ENCODE peak calls at places on chromosome 16, in nine cellular contexts. One of them, this sample, is unnamed. For H3K36me3, the result is how much of the 10 kb centered on the place peaks cover.

GRCh38 chr16:13436641-13437423 is 483.1 kb upstream of the ERCC4 start:
- DNase-seq in A673: no peak
- DNase-seq in body of pancreas: no peak
- DNase-seq in astrocyte: peak
- DNase-seq in neural progenitor cell: no peak
- DNase-seq in GM23338: no peak
- DNase-seq in breast epithelium: no peak
- DNase-seq in IMR-90: no peak
- DNase-seq in right lobe of liver: no peak
- DNase-seq in this sample: no peak

GRCh38 chr16:278863-279366 is 1.5 kb upstream of the ARHGDIG start:
- DNase-seq in body of pancreas: peak
- DNase-seq in A673: peak
- DNase-seq in neural progenitor cell: peak
- DNase-seq in astrocyte: peak
- DNase-seq in right lobe of liver: no peak
- DNase-seq in breast epithelium: no peak
- DNase-seq in GM23338: peak
- DNase-seq in IMR-90: peak
- DNase-seq in this sample: peak

GRCh38 chr16:58196898-58197313 is 1.0 kb downstream of the CSNK2A2 start:
- DNase-seq in breast epithelium: no peak
- DNase-seq in A673: peak
- DNase-seq in IMR-90: peak
- DNase-seq in GM23338: peak
- DNase-seq in right lobe of liver: no peak
- DNase-seq in body of pancreas: no peak
- DNase-seq in neural progenitor cell: peak
- DNase-seq in astrocyte: peak
- DNase-seq in this sample: no peak

GRCh38 chr16:54080524-54081008 is 206.0 kb downstream of the IRX3 start:
- DNase-seq in A673: no peak
- DNase-seq in astrocyte: peak
- DNase-seq in IMR-90: peak
- DNase-seq in neural progenitor cell: no peak
- DNase-seq in GM23338: no peak
- DNase-seq in breast epithelium: peak
- DNase-seq in right lobe of liver: no peak
- DNase-seq in body of pancreas: peak
- DNase-seq in this sample: peak

GRCh38 chr16:50480206-50480605 is 68.0 kb upstream of the NKD1 start:
- DNase-seq in breast epithelium: no peak
- DNase-seq in right lobe of liver: no peak
- DNase-seq in neural progenitor cell: no peak
- DNase-seq in GM23338: no peak
- DNase-seq in A673: no peak
- DNase-seq in body of pancreas: no peak
- DNase-seq in IMR-90: no peak
- DNase-seq in astrocyte: no peak
- DNase-seq in this sample: no peak

GRCh38 chr16:50058091-50058771 is 7.5 kb upstream of the HEATR3 start:
- DNase-seq in neural progenitor cell: no peak
- DNase-seq in IMR-90: no peak
- DNase-seq in A673: no peak
- DNase-seq in breast epithelium: no peak
- DNase-seq in astrocyte: no peak
- DNase-seq in GM23338: no peak
- DNase-seq in body of pancreas: no peak
- DNase-seq in right lobe of liver: no peak
- DNase-seq in this sample: no peak

GRCh38 chr16:54628796-54629625 is 301.7 kb upstream of the IRX5 start:
- DNase-seq in GM23338: no peak
- DNase-seq in A673: no peak
- DNase-seq in right lobe of liver: peak
- DNase-seq in astrocyte: no peak
- DNase-seq in neural progenitor cell: no peak
- DNase-seq in breast epithelium: no peak
- DNase-seq in body of pancreas: peak
- DNase-seq in IMR-90: no peak
- DNase-seq in this sample: no peak

GRCh38 chr16:1613728-1614225 is 1.6 kb downstream of the CRAMP1 start:
- DNase-seq in A673: no peak
- DNase-seq in breast epithelium: no peak
- DNase-seq in IMR-90: no peak
- DNase-seq in neural progenitor cell: peak
- DNase-seq in right lobe of liver: no peak
- DNase-seq in astrocyte: no peak
- DNase-seq in GM23338: no peak
- DNase-seq in body of pancreas: no peak
- DNase-seq in this sample: peak

GRCh38 chr16:2751577-2752034 is 832 bp upstream of the SRRM2 start:
- DNase-seq in body of pancreas: no peak
- DNase-seq in neural progenitor cell: no peak
- DNase-seq in breast epithelium: no peak
- DNase-seq in A673: no peak
- DNase-seq in GM23338: peak
- DNase-seq in astrocyte: no peak
- DNase-seq in right lobe of liver: no peak
- DNase-seq in IMR-90: no peak
- DNase-seq in this sample: no peak

GRCh38 chr16:46857261-46857962 is 26.4 kb upstream of the C16orf87 start:
- DNase-seq in right lobe of liver: no peak
- DNase-seq in body of pancreas: peak
- DNase-seq in A673: peak
- DNase-seq in GM23338: peak
- DNase-seq in astrocyte: peak
- DNase-seq in breast epithelium: no peak
- DNase-seq in IMR-90: peak
- DNase-seq in neural progenitor cell: peak
- DNase-seq in this sample: peak

GRCh38 chr16:46743232-46743719 is 4.9 kb downstream of the MYLK3 start:
- DNase-seq in right lobe of liver: no peak
- DNase-seq in astrocyte: peak
- DNase-seq in body of pancreas: peak
- DNase-seq in neural progenitor cell: no peak
- DNase-seq in breast epithelium: no peak
- DNase-seq in A673: no peak
- DNase-seq in IMR-90: peak
- DNase-seq in GM23338: peak
- DNase-seq in this sample: peak

GRCh38 chr16:2087426-2088191 is 39.8 kb downstream of the TSC2 start:
- DNase-seq in body of pancreas: no peak
- DNase-seq in neural progenitor cell: no peak
- DNase-seq in IMR-90: no peak
- DNase-seq in astrocyte: no peak
- DNase-seq in A673: no peak
- DNase-seq in breast epithelium: no peak
- DNase-seq in GM23338: no peak
- DNase-seq in right lobe of liver: peak
- DNase-seq in this sample: no peak

GRCh38 chr16:81996664-81997529 is 14.4 kb downstream of the SDR42E1 start:
- DNase-seq in A673: peak
- DNase-seq in right lobe of liver: no peak
- DNase-seq in body of pancreas: no peak
- DNase-seq in GM23338: peak
- DNase-seq in breast epithelium: no peak
- DNase-seq in astrocyte: peak
- DNase-seq in neural progenitor cell: peak
- DNase-seq in IMR-90: peak
- DNase-seq in this sample: peak
- TF ChIP-seq CTCF in A673: peak
- TF ChIP-seq CTCF in right lobe of liver: no peak
- TF ChIP-seq CTCF in body of pancreas: no peak
- TF ChIP-seq CTCF in GM23338: peak
- TF ChIP-seq CTCF in breast epithelium: no peak
- TF ChIP-seq CTCF in astrocyte: peak
- TF ChIP-seq CTCF in neural progenitor cell: peak
- TF ChIP-seq CTCF in IMR-90: peak
- TF ChIP-seq CTCF in this sample: peak

GRCh38 chr16:15951852-15952251 is 2.4 kb downstream of the ABCC1 start:
- DNase-seq in body of pancreas: no peak
- DNase-seq in IMR-90: no peak
- DNase-seq in right lobe of liver: no peak
- DNase-seq in breast epithelium: no peak
- DNase-seq in A673: no peak
- DNase-seq in astrocyte: no peak
- DNase-seq in neural progenitor cell: no peak
- DNase-seq in GM23338: no peak
- DNase-seq in this sample: no peak

GRCh38 chr16:15949210-15950166 is at the start of gene ABCC1:
- DNase-seq in neural progenitor cell: peak
- DNase-seq in A673: peak
- DNase-seq in breast epithelium: no peak
- DNase-seq in IMR-90: no peak
- DNase-seq in body of pancreas: peak
- DNase-seq in astrocyte: no peak
- DNase-seq in GM23338: peak
- DNase-seq in right lobe of liver: peak
- DNase-seq in this sample: no peak

GRCh38 chr16:15948532-15949209 is 745 bp upstream of the ABCC1 start:
- DNase-seq in astrocyte: no peak
- DNase-seq in breast epithelium: no peak
- DNase-seq in right lobe of liver: no peak
- DNase-seq in IMR-90: no peak
- DNase-seq in body of pancreas: peak
- DNase-seq in A673: no peak
- DNase-seq in neural progenitor cell: no peak
- DNase-seq in GM23338: no peak
- DNase-seq in this sample: no peak

GRCh38 chr16:15950869-15951268 is 1.5 kb downstream of the ABCC1 start:
- DNase-seq in A673: no peak
- DNase-seq in right lobe of liver: no peak
- DNase-seq in neural progenitor cell: no peak
- DNase-seq in body of pancreas: no peak
- DNase-seq in breast epithelium: no peak
- DNase-seq in GM23338: no peak
- DNase-seq in IMR-90: no peak
- DNase-seq in astrocyte: no peak
- DNase-seq in this sample: no peak

GRCh38 chr16:15950167-15950854 is 895 bp downstream of the ABCC1 start:
- DNase-seq in breast epithelium: no peak
- DNase-seq in neural progenitor cell: peak
- DNase-seq in right lobe of liver: no peak
- DNase-seq in A673: peak
- DNase-seq in body of pancreas: peak
- DNase-seq in astrocyte: peak
- DNase-seq in IMR-90: peak
- DNase-seq in GM23338: peak
- DNase-seq in this sample: peak
- H3K27ac ChIP-seq in breast epithelium: peak
- H3K27ac ChIP-seq in neural progenitor cell: peak
- H3K27ac ChIP-seq in right lobe of liver: peak
- H3K27ac ChIP-seq in A673: peak
- H3K27ac ChIP-seq in body of pancreas: peak
- H3K27ac ChIP-seq in astrocyte: peak
- H3K27ac ChIP-seq in IMR-90: peak
- H3K27ac ChIP-seq in GM23338: peak
- H3K27ac ChIP-seq in this sample: peak

GRCh38 chr16:19705843-19706242 is 12.2 kb downstream of the KNOP1 start:
- DNase-seq in A673: no peak
- DNase-seq in body of pancreas: no peak
- DNase-seq in neural progenitor cell: no peak
- DNase-seq in GM23338: no peak
- DNase-seq in IMR-90: no peak
- DNase-seq in breast epithelium: no peak
- DNase-seq in right lobe of liver: no peak
- DNase-seq in astrocyte: no peak
- DNase-seq in this sample: no peak

GRCh38 chr16:19709381-19710136 is 8.5 kb downstream of the KNOP1 start:
- DNase-seq in right lobe of liver: no peak
- DNase-seq in breast epithelium: no peak
- DNase-seq in body of pancreas: no peak
- DNase-seq in A673: no peak
- DNase-seq in neural progenitor cell: no peak
- DNase-seq in IMR-90: no peak
- DNase-seq in astrocyte: no peak
- DNase-seq in GM23338: no peak
- DNase-seq in this sample: no peak

GRCh38 chr16:19708498-19709205 is 9.4 kb downstream of the KNOP1 start:
- DNase-seq in body of pancreas: no peak
- DNase-seq in breast epithelium: no peak
- DNase-seq in GM23338: no peak
- DNase-seq in IMR-90: no peak
- DNase-seq in astrocyte: no peak
- DNase-seq in right lobe of liver: no peak
- DNase-seq in A673: no peak
- DNase-seq in neural progenitor cell: no peak
- DNase-seq in this sample: no peak

GRCh38 chr16:19706846-19707245 is 11.2 kb downstream of the KNOP1 start:
- DNase-seq in body of pancreas: no peak
- DNase-seq in right lobe of liver: no peak
- DNase-seq in neural progenitor cell: no peak
- DNase-seq in A673: no peak
- DNase-seq in breast epithelium: no peak
- DNase-seq in astrocyte: no peak
- DNase-seq in IMR-90: no peak
- DNase-seq in GM23338: no peak
- DNase-seq in this sample: no peak

GRCh38 chr16:19707699-19708497 is 10.1 kb downstream of the KNOP1 start:
- DNase-seq in breast epithelium: no peak
- DNase-seq in neural progenitor cell: no peak
- DNase-seq in A673: no peak
- DNase-seq in astrocyte: no peak
- DNase-seq in right lobe of liver: no peak
- DNase-seq in IMR-90: no peak
- DNase-seq in body of pancreas: no peak
- DNase-seq in GM23338: peak
- DNase-seq in this sample: no peak
- H3K36me3 ChIP-seq in breast epithelium: under half
- H3K36me3 ChIP-seq in neural progenitor cell: under half
- H3K36me3 ChIP-seq in A673: half or more
- H3K36me3 ChIP-seq in astrocyte: under half
- H3K36me3 ChIP-seq in right lobe of liver: under half
- H3K36me3 ChIP-seq in IMR-90: half or more
- H3K36me3 ChIP-seq in body of pancreas: under half
- H3K36me3 ChIP-seq in GM23338: under half
- H3K36me3 ChIP-seq in this sample: under half

DNA sequence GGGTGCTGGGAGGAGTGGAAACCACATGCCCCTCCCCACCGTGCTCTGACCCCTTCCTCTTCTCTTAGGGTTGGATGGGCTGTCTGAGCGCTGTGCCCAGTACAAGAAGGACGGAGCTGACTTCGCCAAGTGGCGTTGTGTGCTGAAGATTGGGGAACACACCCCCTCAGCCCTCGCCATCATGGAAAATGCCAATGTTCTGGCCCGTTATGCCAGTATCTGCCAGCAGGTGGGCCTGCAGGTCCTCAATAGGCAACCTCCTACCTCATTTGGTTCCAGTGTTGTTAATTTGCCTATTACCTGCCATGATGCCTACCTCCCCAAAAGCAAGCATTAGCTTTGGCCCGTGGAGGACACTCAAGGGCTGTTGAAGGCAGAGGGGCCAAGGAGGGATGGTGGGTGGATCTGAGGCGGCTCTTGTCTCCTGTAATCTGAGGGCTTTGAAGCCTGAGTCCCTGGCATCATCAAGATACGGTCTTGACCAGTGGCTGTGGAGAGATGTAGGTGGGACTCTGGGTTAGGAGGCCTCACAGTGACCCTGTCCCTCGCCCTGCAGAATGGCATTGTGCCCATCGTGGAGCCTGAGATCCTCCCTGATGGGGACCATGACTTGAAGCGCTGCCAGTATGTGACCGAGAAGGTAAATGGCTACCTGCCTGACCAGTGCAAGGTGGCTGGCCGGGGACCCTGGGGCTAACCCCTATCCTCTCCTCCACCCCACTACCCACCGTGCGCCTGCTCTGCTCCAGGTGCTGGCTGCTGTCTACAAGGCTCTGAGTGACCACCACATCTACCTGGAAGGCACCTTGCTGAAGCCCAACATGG is 3.4 kb downstream of the ALDOA start:
- DNase-seq in body of pancreas: peak
- DNase-seq in A673: peak
- DNase-seq in right lobe of liver: peak
- DNase-seq in GM23338: peak
- DNase-seq in IMR-90: no peak
- DNase-seq in astrocyte: no peak
- DNase-seq in neural progenitor cell: peak
- DNase-seq in breast epithelium: no peak
- DNase-seq in this sample: no peak
- TF ChIP-seq CTCF in body of pancreas: no peak
- TF ChIP-seq CTCF in A673: peak
- TF ChIP-seq CTCF in right lobe of liver: peak
- TF ChIP-seq CTCF in GM23338: peak
- TF ChIP-seq CTCF in IMR-90: peak
- TF ChIP-seq CTCF in astrocyte: peak
- TF ChIP-seq CTCF in neural progenitor cell: peak
- TF ChIP-seq CTCF in breast epithelium: peak
- TF ChIP-seq CTCF in this sample: peak

This sample was measured in brain microvascular endothelial cell.